ENCODE peak calls at places on chromosomes 12 and 14, in seven cellular contexts. Z is transverse colon, J is ovary, M is HCT116, L is NB4, E is body of pancreas, G is tibial nerve. A is an unnamed sample.

GRCh38 chr12:56645201-56645716 is 525 bp downstream of the ATP5F1B start:
- DNase-seq in Z (peak; percentile 16), J (peak; percentile 54), M (no peak), L (peak; percentile 50), E (peak; percentile 26), G (no peak), A (peak; percentile 74)

GRCh38 chr12:114682101-114682919 is 1.7 kb downstream of the TBX3 start:
- DNase-seq in Z (no peak), J (no peak), M (no peak), L (no peak), E (no peak), G (no peak), A (no peak)

GRCh38 chr12:46370380-46370734 is 2.2 kb downstream of the SLC38A2 start:
- DNase-seq in Z (no peak), J (no peak), M (no peak), L (no peak), E (no peak), G (no peak), A (no peak)

GRCh38 chr12:64514456-64514855 is 62.5 kb downstream of the TBK1 start:
- DNase-seq in Z (no peak), J (no peak), M (no peak), L (no peak), E (no peak), G (no peak), A (no peak)

GRCh38 chr14:36207500-36207899 is 31.0 kb upstream of the PTCSC3 start:
- DNase-seq in Z (no peak), J (no peak), M (no peak), L (peak; percentile 3), E (no peak), G (no peak), A (no peak)

GRCh38 chr12:12158858-12159257 is 88.1 kb downstream of the BCL2L14 start:
- DNase-seq in Z (no peak), J (no peak), M (no peak), L (no peak), E (no peak), G (no peak), A (no peak)

GRCh38 chr12:31238764-31239387 is 87.1 kb downstream of the SINHCAF start:
- DNase-seq in Z (peak; percentile 66), J (peak; percentile 57), M (peak; percentile 54), L (peak; percentile 71), E (peak; percentile 79), G (peak; percentile 92), A (peak; percentile 53)

GRCh38 chr14:86761611-86762010 is 1231.4 kb downstream of the GALC start:
- DNase-seq in Z (no peak), J (no peak), M (no peak), L (no peak), E (no peak), G (no peak), A (no peak)

GRCh38 chr12:59715434-59715833 is 119.6 kb downstream of the SLC16A7 start:
- DNase-seq in Z (no peak), J (no peak), M (no peak), L (no peak), E (no peak), G (no peak), A (no peak)

GRCh38 chr12:52976574-52977071 is 27.7 kb downstream of the KRT18 start:
- DNase-seq in Z (no peak), J (no peak), M (no peak), L (no peak), E (peak; percentile 13), G (no peak), A (no peak)

GRCh38 chr14:96804821-96805374 is 7.7 kb downstream of the VRK1 start:
- DNase-seq in Z (no peak), J (no peak), M (no peak), L (no peak), E (no peak), G (no peak), A (no peak)

GRCh38 chr12:29148958-29149690 is at the start of gene FAR2:
- DNase-seq in Z (peak; percentile 77), J (no peak), M (no peak), L (peak; percentile 98), E (peak; percentile 21), G (no peak), A (peak; percentile 89)

GRCh38 chr12:68621092-68622081 is 10.7 kb downstream of the RAP1B start:
- DNase-seq in Z (no peak), J (no peak), M (no peak), L (no peak), E (no peak), G (no peak), A (peak; percentile 26)
- TF ChIP-seq POLR2A in Z (no peak), J (no peak), M (no peak), L (no peak), E (no peak), G (no peak), A (no peak)

DNA sequence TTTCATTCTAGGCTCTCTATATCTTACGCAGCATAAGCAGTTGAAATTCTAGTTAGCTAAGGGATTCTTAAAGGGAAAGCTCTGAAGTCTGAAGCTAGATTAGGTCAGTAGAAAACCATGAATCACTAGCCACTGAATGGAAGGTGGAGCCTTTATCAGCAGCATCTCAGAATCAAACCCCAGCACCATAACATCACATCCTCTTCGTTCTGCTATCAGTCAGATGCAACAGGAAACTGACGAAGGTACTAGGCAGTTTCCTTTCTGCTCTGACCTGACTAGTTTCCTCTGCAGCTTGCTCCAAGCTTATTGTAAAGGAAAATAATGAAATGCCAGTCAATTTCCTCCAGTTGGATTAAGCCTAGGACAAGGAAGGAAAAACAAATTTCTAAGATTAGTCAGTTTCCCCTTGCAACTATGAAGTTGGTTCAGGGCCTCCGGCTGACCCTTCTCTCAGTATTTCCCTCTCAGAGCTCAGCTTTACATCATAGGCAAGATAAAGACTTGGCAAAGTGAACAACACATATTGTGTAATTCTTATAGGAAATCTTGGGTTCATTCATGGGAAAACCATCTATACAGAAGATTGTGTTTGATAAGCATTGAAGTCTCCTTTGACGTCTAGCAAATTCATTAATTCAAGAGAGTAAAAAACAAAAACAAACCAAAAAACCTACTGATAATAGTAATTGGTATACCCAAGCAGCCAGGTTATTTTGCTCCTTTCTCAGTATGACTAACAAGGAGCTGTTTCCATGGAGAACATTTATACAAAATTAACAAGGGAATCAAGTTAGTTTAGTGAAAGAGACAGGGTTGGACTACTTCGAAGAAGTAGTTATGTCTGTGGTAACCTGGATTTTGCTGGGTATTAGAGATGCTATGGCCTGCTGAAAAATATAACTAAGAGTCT is 43.4 kb upstream of the CFAP54 start:
- DNase-seq in Z (peak; percentile 12), J (no peak), M (no peak), L (peak; percentile 73), E (peak; percentile 4), G (no peak), A (peak; percentile 32)
- TF ChIP-seq POLR2A in Z (no peak), J (no peak), M (no peak), L (no peak), E (no peak), G (no peak), A (no peak)

GRCh38 chr12:57746025-57746424 is 1.2 kb downstream of the TSPAN31 start:
- DNase-seq in Z (no peak), J (no peak), M (no peak), L (no peak), E (no peak), G (no peak), A (no peak)

GRCh38 chr12:57745485-57745881 is 644 bp downstream of the TSPAN31 start:
- DNase-seq in Z (no peak), J (no peak), M (no peak), L (peak; percentile 52), E (no peak), G (no peak), A (no peak)

GRCh38 chr12:57744194-57744776 is 554 bp upstream of the TSPAN31 start:
- DNase-seq in Z (peak; percentile 84), J (peak; percentile 84), M (peak; percentile 92), L (no peak), E (peak; percentile 78), G (peak; percentile 79), A (peak; percentile 93)

GRCh38 chr12:57743769-57744168 is 1.1 kb upstream of the TSPAN31 start:
- DNase-seq in Z (no peak), J (no peak), M (no peak), L (no peak), E (no peak), G (no peak), A (no peak)

GRCh38 chr12:57744777-57745484 is at the start of gene TSPAN31:
- DNase-seq in Z (peak; percentile 98), J (peak; percentile 96), M (peak; percentile 98), L (peak; percentile 99), E (peak; percentile 99), G (peak; percentile 98), A (peak; percentile 98)
- TF ChIP-seq POLR2A in Z (peak; percentile 65), J (peak; percentile 74), M (peak; percentile 49), L (peak; percentile 46), E (peak; percentile 44), G (peak; percentile 44), A (peak; percentile 73)

GRCh38 chr14:102749833-102750775 is 27.1 kb upstream of the TRAF3 start:
- DNase-seq in Z (no peak), J (no peak), M (no peak), L (no peak), E (no peak), G (no peak), A (no peak)

GRCh38 chr14:102749393-102749792 is 27.9 kb upstream of the TRAF3 start:
- DNase-seq in Z (no peak), J (no peak), M (no peak), L (no peak), E (no peak), G (no peak), A (no peak)

GRCh38 chr14:102751088-102751487 is 26.2 kb upstream of the TRAF3 start:
- DNase-seq in Z (no peak), J (no peak), M (no peak), L (no peak), E (no peak), G (no peak), A (no peak)

GRCh38 chr14:102748806-102749205 is 28.4 kb upstream of the TRAF3 start:
- DNase-seq in Z (no peak), J (no peak), M (no peak), L (no peak), E (no peak), G (no peak), A (no peak)

DNA sequence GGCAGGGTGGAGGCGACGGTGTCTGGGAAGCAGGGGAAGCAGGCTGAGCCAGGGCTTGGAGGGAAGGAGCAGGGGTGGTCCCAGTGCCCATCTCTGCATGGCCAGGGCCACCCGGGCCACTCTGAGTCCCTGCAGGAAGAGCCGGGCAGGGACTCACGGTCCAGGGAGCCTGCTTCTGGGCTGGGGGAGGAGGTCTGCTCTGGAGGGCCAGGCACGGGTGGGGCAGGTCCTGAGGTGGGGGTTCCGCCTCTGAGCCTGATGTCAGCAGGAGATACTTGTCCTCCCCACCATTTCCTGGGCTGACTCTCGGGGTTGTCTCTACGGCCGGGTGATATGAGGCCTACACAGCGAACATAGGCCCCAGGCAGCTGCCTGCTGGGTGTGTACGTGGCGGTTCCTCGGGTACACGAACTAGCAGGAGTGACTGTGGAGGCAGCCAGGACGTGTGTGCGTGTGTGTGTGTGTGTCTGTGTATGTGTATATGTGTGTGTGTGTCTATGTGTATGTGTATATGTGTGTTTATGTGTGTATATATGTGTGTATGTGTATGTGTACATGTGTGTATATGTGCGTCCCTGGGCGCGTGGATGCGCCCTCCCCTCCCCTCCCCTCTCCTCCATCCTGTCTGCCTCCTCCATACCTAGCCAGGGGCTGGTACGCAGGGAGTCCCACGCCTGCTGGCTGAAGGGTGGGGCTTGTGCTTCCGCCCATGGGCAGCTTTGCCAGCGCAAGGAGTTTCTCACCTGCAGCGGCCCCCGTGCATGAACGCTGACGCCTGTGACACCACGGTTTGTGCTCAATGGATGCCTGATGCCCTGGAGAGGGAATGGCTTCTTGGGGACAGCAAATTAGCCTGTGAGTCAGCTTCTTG is 30.4 kb upstream of the TRAF3 start:
- DNase-seq in Z (no peak), J (no peak), M (no peak), L (no peak), E (no peak), G (no peak), A (no peak)
- TF ChIP-seq POLR2A in Z (no peak), J (no peak), M (no peak), L (no peak), E (no peak), G (no peak), A (no peak)

A was measured in erythroblast.